ENCODE peak calls at places on chromosomes 12 and 14, in nine cellular contexts. One of them, this sample, is unnamed.

GRCh38 chr12:41992029-41992428 is 152.6 kb downstream of the GXYLT1 start:
- DNase-seq in AG04450: no peak
- DNase-seq in testis: no peak
- DNase-seq in fibroblast of mammary gland: no peak
- DNase-seq in right atrium auricular region: no peak
- DNase-seq in choroid plexus epithelial cell: no peak
- DNase-seq in foreskin fibroblast: no peak
- DNase-seq in NCI-H1092 treated with DMSO at 0.1 percent for 48 hours: peak
- DNase-seq in activated naive CD4-positive, alpha-beta T cell treated with anti-CD3 and anti-CD28 coated beads, Interleukin-2, amount 10 ng/mL, durations not matched to agents 7 days and 5 days: no peak
- DNase-seq in this sample: no peak

GRCh38 chr14:104099096-104100041 is 13.9 kb downstream of the ASPG start:
- DNase-seq in AG04450: no peak
- DNase-seq in testis: no peak
- DNase-seq in fibroblast of mammary gland: no peak
- DNase-seq in right atrium auricular region: no peak
- DNase-seq in choroid plexus epithelial cell: no peak
- DNase-seq in foreskin fibroblast: no peak
- DNase-seq in NCI-H1092 treated with DMSO at 0.1 percent for 48 hours: no peak
- DNase-seq in activated naive CD4-positive, alpha-beta T cell treated with anti-CD3 and anti-CD28 coated beads, Interleukin-2, amount 10 ng/mL, durations not matched to agents 7 days and 5 days: no peak
- DNase-seq in this sample: no peak

GRCh38 chr14:105442834-105443233 is 23.2 kb downstream of the MTA1 start:
- DNase-seq in AG04450: no peak
- DNase-seq in testis: no peak
- DNase-seq in fibroblast of mammary gland: no peak
- DNase-seq in right atrium auricular region: no peak
- DNase-seq in choroid plexus epithelial cell: no peak
- DNase-seq in foreskin fibroblast: no peak
- DNase-seq in NCI-H1092 treated with DMSO at 0.1 percent for 48 hours: no peak
- DNase-seq in activated naive CD4-positive, alpha-beta T cell treated with anti-CD3 and anti-CD28 coated beads, Interleukin-2, amount 10 ng/mL, durations not matched to agents 7 days and 5 days: no peak
- DNase-seq in this sample: no peak

GRCh38 chr14:102982852-102983470 is 60.5 kb downstream of the AMN start:
- DNase-seq in AG04450: no peak
- DNase-seq in testis: no peak
- DNase-seq in fibroblast of mammary gland: no peak
- DNase-seq in right atrium auricular region: no peak
- DNase-seq in choroid plexus epithelial cell: no peak
- DNase-seq in foreskin fibroblast: no peak
- DNase-seq in NCI-H1092 treated with DMSO at 0.1 percent for 48 hours: no peak
- DNase-seq in activated naive CD4-positive, alpha-beta T cell treated with anti-CD3 and anti-CD28 coated beads, Interleukin-2, amount 10 ng/mL, durations not matched to agents 7 days and 5 days: no peak
- DNase-seq in this sample: no peak

GRCh38 chr14:65318636-65319506 is 93.7 kb upstream of the FUT8 start:
- DNase-seq in AG04450: no peak
- DNase-seq in testis: no peak
- DNase-seq in fibroblast of mammary gland: no peak
- DNase-seq in right atrium auricular region: no peak
- DNase-seq in choroid plexus epithelial cell: no peak
- DNase-seq in foreskin fibroblast: no peak
- DNase-seq in NCI-H1092 treated with DMSO at 0.1 percent for 48 hours: no peak
- DNase-seq in activated naive CD4-positive, alpha-beta T cell treated with anti-CD3 and anti-CD28 coated beads, Interleukin-2, amount 10 ng/mL, durations not matched to agents 7 days and 5 days: no peak
- DNase-seq in this sample: no peak

GRCh38 chr12:103667129-103667528 is 80.1 kb downstream of the STAB2 start:
- DNase-seq in AG04450: no peak
- DNase-seq in testis: no peak
- DNase-seq in fibroblast of mammary gland: no peak
- DNase-seq in right atrium auricular region: no peak
- DNase-seq in choroid plexus epithelial cell: no peak
- DNase-seq in foreskin fibroblast: no peak
- DNase-seq in NCI-H1092 treated with DMSO at 0.1 percent for 48 hours: peak
- DNase-seq in activated naive CD4-positive, alpha-beta T cell treated with anti-CD3 and anti-CD28 coated beads, Interleukin-2, amount 10 ng/mL, durations not matched to agents 7 days and 5 days: no peak
- DNase-seq in this sample: no peak

GRCh38 chr12:83042441-83043215 is 355.9 kb downstream of the TMTC2 start:
- DNase-seq in AG04450: no peak
- DNase-seq in testis: no peak
- DNase-seq in fibroblast of mammary gland: no peak
- DNase-seq in right atrium auricular region: no peak
- DNase-seq in choroid plexus epithelial cell: peak
- DNase-seq in foreskin fibroblast: peak
- DNase-seq in NCI-H1092 treated with DMSO at 0.1 percent for 48 hours: no peak
- DNase-seq in activated naive CD4-positive, alpha-beta T cell treated with anti-CD3 and anti-CD28 coated beads, Interleukin-2, amount 10 ng/mL, durations not matched to agents 7 days and 5 days: no peak
- DNase-seq in this sample: peak

GRCh38 chr12:80802652-80803051 is 85.9 kb downstream of the MYF5 start:
- DNase-seq in AG04450: no peak
- DNase-seq in testis: no peak
- DNase-seq in fibroblast of mammary gland: no peak
- DNase-seq in right atrium auricular region: no peak
- DNase-seq in choroid plexus epithelial cell: no peak
- DNase-seq in foreskin fibroblast: no peak
- DNase-seq in NCI-H1092 treated with DMSO at 0.1 percent for 48 hours: no peak
- DNase-seq in activated naive CD4-positive, alpha-beta T cell treated with anti-CD3 and anti-CD28 coated beads, Interleukin-2, amount 10 ng/mL, durations not matched to agents 7 days and 5 days: no peak
- DNase-seq in this sample: no peak

GRCh38 chr14:70981005-70981952 is 74.0 kb downstream of the PCNX1 start:
- DNase-seq in AG04450: no peak
- DNase-seq in testis: no peak
- DNase-seq in fibroblast of mammary gland: no peak
- DNase-seq in right atrium auricular region: no peak
- DNase-seq in choroid plexus epithelial cell: no peak
- DNase-seq in foreskin fibroblast: no peak
- DNase-seq in NCI-H1092 treated with DMSO at 0.1 percent for 48 hours: no peak
- DNase-seq in activated naive CD4-positive, alpha-beta T cell treated with anti-CD3 and anti-CD28 coated beads, Interleukin-2, amount 10 ng/mL, durations not matched to agents 7 days and 5 days: no peak
- DNase-seq in this sample: no peak

GRCh38 chr14:30362369-30363218 is 196.4 kb upstream of the G2E3 start:
- DNase-seq in AG04450: no peak
- DNase-seq in testis: no peak
- DNase-seq in fibroblast of mammary gland: no peak
- DNase-seq in right atrium auricular region: no peak
- DNase-seq in choroid plexus epithelial cell: no peak
- DNase-seq in foreskin fibroblast: no peak
- DNase-seq in NCI-H1092 treated with DMSO at 0.1 percent for 48 hours: no peak
- DNase-seq in activated naive CD4-positive, alpha-beta T cell treated with anti-CD3 and anti-CD28 coated beads, Interleukin-2, amount 10 ng/mL, durations not matched to agents 7 days and 5 days: no peak
- DNase-seq in this sample: no peak

GRCh38 chr12:122073815-122074214 is 4.7 kb upstream of the MLXIP start:
- DNase-seq in AG04450: no peak
- DNase-seq in testis: no peak
- DNase-seq in fibroblast of mammary gland: no peak
- DNase-seq in right atrium auricular region: no peak
- DNase-seq in choroid plexus epithelial cell: no peak
- DNase-seq in foreskin fibroblast: no peak
- DNase-seq in NCI-H1092 treated with DMSO at 0.1 percent for 48 hours: no peak
- DNase-seq in activated naive CD4-positive, alpha-beta T cell treated with anti-CD3 and anti-CD28 coated beads, Interleukin-2, amount 10 ng/mL, durations not matched to agents 7 days and 5 days: no peak
- DNase-seq in this sample: no peak

GRCh38 chr12:54725233-54725843 is 77.2 kb upstream of the DCD start:
- DNase-seq in AG04450: no peak
- DNase-seq in testis: peak
- DNase-seq in fibroblast of mammary gland: peak
- DNase-seq in right atrium auricular region: no peak
- DNase-seq in choroid plexus epithelial cell: peak
- DNase-seq in foreskin fibroblast: peak
- DNase-seq in NCI-H1092 treated with DMSO at 0.1 percent for 48 hours: peak
- DNase-seq in activated naive CD4-positive, alpha-beta T cell treated with anti-CD3 and anti-CD28 coated beads, Interleukin-2, amount 10 ng/mL, durations not matched to agents 7 days and 5 days: no peak
- DNase-seq in this sample: peak

GRCh38 chr12:27549231-27549800 is 25.3 kb downstream of the PPFIBP1 start:
- DNase-seq in AG04450: no peak
- DNase-seq in testis: no peak
- DNase-seq in fibroblast of mammary gland: peak
- DNase-seq in right atrium auricular region: no peak
- DNase-seq in choroid plexus epithelial cell: peak
- DNase-seq in foreskin fibroblast: peak
- DNase-seq in NCI-H1092 treated with DMSO at 0.1 percent for 48 hours: no peak
- DNase-seq in activated naive CD4-positive, alpha-beta T cell treated with anti-CD3 and anti-CD28 coated beads, Interleukin-2, amount 10 ng/mL, durations not matched to agents 7 days and 5 days: no peak
- DNase-seq in this sample: peak

GRCh38 chr12:122964439-122965257 is 1.6 kb downstream of the ABCB9 start:
- DNase-seq in AG04450: no peak
- DNase-seq in testis: no peak
- DNase-seq in fibroblast of mammary gland: no peak
- DNase-seq in right atrium auricular region: no peak
- DNase-seq in choroid plexus epithelial cell: no peak
- DNase-seq in foreskin fibroblast: no peak
- DNase-seq in NCI-H1092 treated with DMSO at 0.1 percent for 48 hours: no peak
- DNase-seq in activated naive CD4-positive, alpha-beta T cell treated with anti-CD3 and anti-CD28 coated beads, Interleukin-2, amount 10 ng/mL, durations not matched to agents 7 days and 5 days: no peak
- DNase-seq in this sample: no peak

GRCh38 chr12:7150356-7150755 is 20.2 kb downstream of the CLSTN3 start:
- DNase-seq in AG04450: no peak
- DNase-seq in testis: no peak
- DNase-seq in fibroblast of mammary gland: no peak
- DNase-seq in right atrium auricular region: no peak
- DNase-seq in choroid plexus epithelial cell: no peak
- DNase-seq in foreskin fibroblast: no peak
- DNase-seq in NCI-H1092 treated with DMSO at 0.1 percent for 48 hours: no peak
- DNase-seq in activated naive CD4-positive, alpha-beta T cell treated with anti-CD3 and anti-CD28 coated beads, Interleukin-2, amount 10 ng/mL, durations not matched to agents 7 days and 5 days: no peak
- DNase-seq in this sample: no peak

GRCh38 chr14:104579507-104579906 is at the start of gene C14orf180:
- DNase-seq in AG04450: no peak
- DNase-seq in testis: peak
- DNase-seq in fibroblast of mammary gland: no peak
- DNase-seq in right atrium auricular region: no peak
- DNase-seq in choroid plexus epithelial cell: no peak
- DNase-seq in foreskin fibroblast: no peak
- DNase-seq in NCI-H1092 treated with DMSO at 0.1 percent for 48 hours: no peak
- DNase-seq in activated naive CD4-positive, alpha-beta T cell treated with anti-CD3 and anti-CD28 coated beads, Interleukin-2, amount 10 ng/mL, durations not matched to agents 7 days and 5 days: no peak
- DNase-seq in this sample: no peak

GRCh38 chr12:9971158-9971557 is at the start of gene CLEC12A:
- DNase-seq in AG04450: no peak
- DNase-seq in testis: no peak
- DNase-seq in fibroblast of mammary gland: no peak
- DNase-seq in right atrium auricular region: no peak
- DNase-seq in choroid plexus epithelial cell: no peak
- DNase-seq in foreskin fibroblast: no peak
- DNase-seq in NCI-H1092 treated with DMSO at 0.1 percent for 48 hours: no peak
- DNase-seq in activated naive CD4-positive, alpha-beta T cell treated with anti-CD3 and anti-CD28 coated beads, Interleukin-2, amount 10 ng/mL, durations not matched to agents 7 days and 5 days: no peak
- DNase-seq in this sample: no peak

GRCh38 chr12:32706337-32707024 is 27.4 kb downstream of the DNM1L start:
- DNase-seq in AG04450: no peak
- DNase-seq in testis: no peak
- DNase-seq in fibroblast of mammary gland: no peak
- DNase-seq in right atrium auricular region: no peak
- DNase-seq in choroid plexus epithelial cell: no peak
- DNase-seq in foreskin fibroblast: no peak
- DNase-seq in NCI-H1092 treated with DMSO at 0.1 percent for 48 hours: no peak
- DNase-seq in activated naive CD4-positive, alpha-beta T cell treated with anti-CD3 and anti-CD28 coated beads, Interleukin-2, amount 10 ng/mL, durations not matched to agents 7 days and 5 days: no peak
- DNase-seq in this sample: no peak

GRCh38 chr14:97395068-97395467 is 597.9 kb downstream of the VRK1 start:
- DNase-seq in AG04450: no peak
- DNase-seq in testis: no peak
- DNase-seq in fibroblast of mammary gland: no peak
- DNase-seq in right atrium auricular region: no peak
- DNase-seq in choroid plexus epithelial cell: no peak
- DNase-seq in foreskin fibroblast: no peak
- DNase-seq in NCI-H1092 treated with DMSO at 0.1 percent for 48 hours: no peak
- DNase-seq in activated naive CD4-positive, alpha-beta T cell treated with anti-CD3 and anti-CD28 coated beads, Interleukin-2, amount 10 ng/mL, durations not matched to agents 7 days and 5 days: no peak
- DNase-seq in this sample: no peak

GRCh38 chr14:76686646-76687045 is 74.6 kb upstream of the VASH1 start:
- DNase-seq in AG04450: no peak
- DNase-seq in testis: no peak
- DNase-seq in fibroblast of mammary gland: no peak
- DNase-seq in right atrium auricular region: no peak
- DNase-seq in choroid plexus epithelial cell: no peak
- DNase-seq in foreskin fibroblast: no peak
- DNase-seq in NCI-H1092 treated with DMSO at 0.1 percent for 48 hours: no peak
- DNase-seq in activated naive CD4-positive, alpha-beta T cell treated with anti-CD3 and anti-CD28 coated beads, Interleukin-2, amount 10 ng/mL, durations not matched to agents 7 days and 5 days: no peak
- DNase-seq in this sample: no peak

GRCh38 chr14:89186850-89187376 is 230.1 kb downstream of the FOXN3 start:
- DNase-seq in AG04450: no peak
- DNase-seq in testis: peak
- DNase-seq in fibroblast of mammary gland: peak
- DNase-seq in right atrium auricular region: no peak
- DNase-seq in choroid plexus epithelial cell: peak
- DNase-seq in foreskin fibroblast: no peak
- DNase-seq in NCI-H1092 treated with DMSO at 0.1 percent for 48 hours: peak
- DNase-seq in activated naive CD4-positive, alpha-beta T cell treated with anti-CD3 and anti-CD28 coated beads, Interleukin-2, amount 10 ng/mL, durations not matched to agents 7 days and 5 days: no peak
- DNase-seq in this sample: no peak

GRCh38 chr14:66037361-66037760 is 448.8 kb upstream of the CCDC196 start:
- DNase-seq in AG04450: no peak
- DNase-seq in testis: no peak
- DNase-seq in fibroblast of mammary gland: no peak
- DNase-seq in right atrium auricular region: no peak
- DNase-seq in choroid plexus epithelial cell: no peak
- DNase-seq in foreskin fibroblast: no peak
- DNase-seq in NCI-H1092 treated with DMSO at 0.1 percent for 48 hours: no peak
- DNase-seq in activated naive CD4-positive, alpha-beta T cell treated with anti-CD3 and anti-CD28 coated beads, Interleukin-2, amount 10 ng/mL, durations not matched to agents 7 days and 5 days: no peak
- DNase-seq in this sample: no peak

GRCh38 chr12:89980236-89980635 is 271.6 kb upstream of the ATP2B1 start:
- DNase-seq in AG04450: no peak
- DNase-seq in testis: no peak
- DNase-seq in fibroblast of mammary gland: peak
- DNase-seq in right atrium auricular region: no peak
- DNase-seq in choroid plexus epithelial cell: peak
- DNase-seq in foreskin fibroblast: peak
- DNase-seq in NCI-H1092 treated with DMSO at 0.1 percent for 48 hours: no peak
- DNase-seq in activated naive CD4-positive, alpha-beta T cell treated with anti-CD3 and anti-CD28 coated beads, Interleukin-2, amount 10 ng/mL, durations not matched to agents 7 days and 5 days: no peak
- DNase-seq in this sample: no peak

GRCh38 chr12:131007031-131007793 is 53.5 kb downstream of the ADGRD1 start:
- DNase-seq in AG04450: no peak
- DNase-seq in testis: peak
- DNase-seq in fibroblast of mammary gland: no peak
- DNase-seq in right atrium auricular region: no peak
- DNase-seq in choroid plexus epithelial cell: no peak
- DNase-seq in foreskin fibroblast: peak
- DNase-seq in NCI-H1092 treated with DMSO at 0.1 percent for 48 hours: peak
- DNase-seq in activated naive CD4-positive, alpha-beta T cell treated with anti-CD3 and anti-CD28 coated beads, Interleukin-2, amount 10 ng/mL, durations not matched to agents 7 days and 5 days: no peak
- DNase-seq in this sample: no peak

This sample was measured in brain microvascular endothelial cell.